ENCODE peak calls at places on chromosome 17, in ten cellular contexts. O is M059J, W is RCC 7860, R is brain microvascular endothelial cell, B is cardiac muscle cell, D is NCI-H146, N is ELR, K is HTR-8/SVneo, Q is A549, Z is caudate nucleus. U is an unnamed sample.

GRCh38 chr17:2412561-2413021 is 11.7 kb upstream of the MNT start:
- DNase-seq in R (no peak), O (peak), K (no peak), D (no peak), W (no peak), N (no peak), B (peak), Z (no peak), Q (no peak), U (no peak)

GRCh38 chr17:82408938-82409318 is 9.2 kb upstream of the HEXD start:
- DNase-seq in D (no peak), Q (no peak), Z (no peak), O (no peak), W (no peak), N (no peak), R (no peak), B (no peak), K (no peak), U (no peak)

GRCh38 chr17:80760501-80760900 is 215.9 kb downstream of the RPTOR start:
- DNase-seq in K (no peak), O (peak), Q (no peak), Z (no peak), D (peak), W (no peak), N (peak), R (no peak), B (no peak), U (no peak)

GRCh38 chr17:36652716-36653115 is 51.3 kb downstream of the MRM1 start:
- DNase-seq in N (no peak), Q (no peak), O (peak), W (no peak), D (no peak), R (no peak), K (no peak), Z (no peak), B (no peak), U (no peak)

GRCh38 chr17:76544123-76544915 is 4.5 kb downstream of the PRCD start:
- DNase-seq in N (no peak), K (no peak), W (no peak), Z (no peak), B (no peak), R (no peak), Q (no peak), O (no peak), D (peak), U (no peak)

GRCh38 chr17:71327376-71328059 is 793.3 kb upstream of the SOX9 start:
- DNase-seq in O (peak), Q (no peak), D (no peak), K (peak), W (no peak), R (peak), B (peak), N (peak), Z (no peak), U (no peak)

GRCh38 chr17:29590261-29590978 is 972 bp upstream of the GIT1 start:
- DNase-seq in D (peak), Z (no peak), R (no peak), O (peak), N (peak), W (no peak), B (peak), Q (peak), K (peak), U (peak)

GRCh38 chr17:38476549-38476948 is 48.3 kb downstream of the ARHGAP23 start:
- DNase-seq in R (no peak), N (no peak), W (no peak), B (peak), D (no peak), Z (no peak), O (no peak), K (no peak), Q (no peak), U (no peak)

GRCh38 chr17:65515959-65516948 is 45.2 kb downstream of the AXIN2 start:
- DNase-seq in N (no peak), O (peak), R (no peak), W (no peak), D (peak), K (no peak), Z (no peak), B (peak), Q (no peak), U (no peak)

GRCh38 chr17:44084131-44084538 is 13.6 kb downstream of the G6PC3 start:
- DNase-seq in B (no peak), D (no peak), K (no peak), N (peak), R (no peak), Q (no peak), Z (no peak), O (no peak), W (no peak), U (no peak)

GRCh38 chr17:20063665-20064648 is 54.8 kb downstream of the SPECC1 start:
- DNase-seq in O (peak), B (peak), W (peak), Z (peak), R (peak), D (peak), Q (peak), K (peak), N (peak), U (no peak)

GRCh38 chr17:40480501-40481003 is 20.9 kb downstream of the TNS4 start:
- DNase-seq in Z (no peak), N (no peak), B (no peak), O (no peak), D (peak), Q (peak), R (no peak), W (no peak), K (no peak), U (peak)

GRCh38 chr17:74448774-74449173 is 16.9 kb downstream of the GPRC5C start:
- DNase-seq in Z (no peak), D (no peak), Q (no peak), O (no peak), W (no peak), B (no peak), N (no peak), R (no peak), K (no peak), U (no peak)

GRCh38 chr17:33039874-33040273 is 48.2 kb downstream of the SPACA3 start:
- DNase-seq in O (no peak), K (no peak), B (peak), Z (no peak), W (peak), Q (peak), R (peak), D (no peak), N (peak), U (no peak)